ENCODE peak calls at places on chromosomes 3 and 15, in eight cellular contexts. T is CD8-positive, alpha-beta T cell; M is body of pancreas; D is NT2/D1; K is lower lobe of right lung; U is astrocyte; Y is small intestine; Q is Peyer's patch. Z is an unnamed sample.

GRCh38 chr15:51732661-51733060 is 4.8 kb downstream of the LYSMD2 start:
- DNase-seq in Q (no peak), D (no peak), U (no peak), T (no peak), Y (no peak), M (no peak), K (no peak), Z (no peak)

GRCh38 chr15:58862326-58862725 is 71.2 kb downstream of the SLTM start:
- DNase-seq in K (no peak), Q (no peak), Y (no peak), M (no peak), D (no peak), T (no peak), U (no peak), Z (no peak)

GRCh38 chr3:29937185-29937584 is 656.3 kb downstream of the RBMS3 start:
- DNase-seq in D (no peak), Q (no peak), M (no peak), Y (no peak), T (no peak), U (peak; percentile 8), K (no peak), Z (no peak)

GRCh38 chr3:65350786-65351476 is 663.1 kb upstream of the ADAMTS9 start:
- DNase-seq in K (no peak), U (no peak), M (no peak), Y (peak; percentile 91), D (no peak), Q (no peak), T (no peak), Z (no peak)

GRCh38 chr3:65146149-65146548 is 458.3 kb upstream of the ADAMTS9 start:
- DNase-seq in T (no peak), M (peak; percentile 50), U (peak; percentile 67), Y (no peak), Q (no peak), K (no peak), D (peak; percentile 81), Z (no peak)

GRCh38 chr3:30098206-30098605 is 508.2 kb upstream of the TGFBR2 start:
- DNase-seq in Y (no peak), U (peak; percentile 64), K (no peak), D (no peak), Q (no peak), T (no peak), M (no peak), Z (no peak)

GRCh38 chr3:159126261-159127020 is 324.6 kb downstream of the MFSD1 start:
- DNase-seq in T (no peak), Q (no peak), K (no peak), Y (no peak), D (no peak), U (peak; percentile 74), M (no peak), Z (no peak)

GRCh38 chr3:48372862-48373435 is 930 bp downstream of the FBXW12 start:
- DNase-seq in Y (no peak), Q (no peak), K (no peak), U (no peak), M (no peak), D (no peak), T (no peak), Z (no peak)

GRCh38 chr15:53759333-53759975 is at the start of gene WDR72:
- DNase-seq in U (no peak), K (no peak), Y (peak; percentile 37), T (no peak), M (peak; percentile 21), D (peak; percentile 11), Q (no peak), Z (no peak)

GRCh38 chr15:98582900-98583554 is 65.3 kb upstream of the IGF1R start:
- DNase-seq in D (no peak), M (no peak), Q (no peak), Y (no peak), U (no peak), T (no peak), K (no peak), Z (no peak)

DNA sequence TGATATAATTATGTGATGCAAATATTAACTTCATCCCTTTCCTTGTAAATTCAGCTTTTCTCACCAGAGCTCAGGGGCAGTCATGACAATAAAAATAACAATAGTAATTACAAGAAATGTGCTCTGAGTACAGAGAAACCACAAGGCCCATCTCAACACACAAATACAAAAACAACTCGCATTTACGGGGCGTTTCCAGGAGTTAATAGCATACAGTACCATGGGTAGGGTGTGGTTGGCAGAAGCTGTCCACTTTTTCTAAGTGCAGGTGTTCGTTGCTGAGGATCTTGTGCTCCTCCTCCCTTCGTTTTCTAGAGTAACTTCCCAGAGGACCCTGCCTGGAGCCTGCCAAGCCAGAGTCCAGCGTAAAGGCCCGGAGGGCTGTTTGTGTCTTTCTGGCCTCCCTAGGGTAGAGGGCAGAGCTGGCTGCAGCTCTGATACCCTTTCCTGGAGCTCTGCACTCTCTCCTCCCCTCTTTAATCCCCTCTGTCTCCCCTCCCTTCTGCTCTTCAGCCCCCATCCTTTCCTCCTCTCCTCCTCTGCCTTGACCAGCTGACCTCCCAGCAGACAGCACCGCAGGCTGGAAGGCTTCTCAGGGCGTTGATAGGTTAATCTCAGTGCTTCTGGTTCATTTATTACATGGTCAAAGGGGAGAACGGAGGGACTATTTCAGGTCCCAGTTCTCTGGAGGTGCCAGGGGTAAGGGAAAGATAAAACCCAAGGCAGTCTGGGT is 11.4 kb downstream of the SEMA3G start:
- DNase-seq in T (no peak), K (no peak), D (no peak), Y (no peak), Q (no peak), U (no peak), M (peak; percentile 0), Z (no peak)
- H3K4me1 ChIP-seq in T (no peaks in the 10 kb centered on the region), K (peaks cover 60% of the 10 kb centered on the region), D (peaks cover 2% of the 10 kb centered on the region), Y (no peaks in the 10 kb centered on the region), Q (no peaks in the 10 kb centered on the region), U (peaks cover 5% of the 10 kb centered on the region), M (peaks cover 4% of the 10 kb centered on the region), Z (no peaks in the 10 kb centered on the region)

GRCh38 chr15:67145307-67145610 is 79.9 kb downstream of the SMAD3 start:
- DNase-seq in U (no peak), Q (no peak), D (no peak), M (no peak), Y (no peak), T (no peak), K (no peak), Z (no peak)

GRCh38 chr15:67146875-67147381 is 81.5 kb downstream of the SMAD3 start:
- DNase-seq in T (peak; percentile 18), U (peak; percentile 93), Q (no peak), D (peak; percentile 42), K (no peak), M (no peak), Y (peak; percentile 91), Z (no peak)

GRCh38 chr15:67147410-67147949 is 82.1 kb downstream of the SMAD3 start:
- DNase-seq in Q (no peak), K (no peak), D (no peak), T (no peak), U (no peak), M (no peak), Y (no peak), Z (no peak)

GRCh38 chr15:67145710-67146109 is 80.3 kb downstream of the SMAD3 start:
- DNase-seq in D (no peak), U (no peak), K (no peak), T (no peak), Y (no peak), M (no peak), Q (no peak), Z (no peak)

DNA sequence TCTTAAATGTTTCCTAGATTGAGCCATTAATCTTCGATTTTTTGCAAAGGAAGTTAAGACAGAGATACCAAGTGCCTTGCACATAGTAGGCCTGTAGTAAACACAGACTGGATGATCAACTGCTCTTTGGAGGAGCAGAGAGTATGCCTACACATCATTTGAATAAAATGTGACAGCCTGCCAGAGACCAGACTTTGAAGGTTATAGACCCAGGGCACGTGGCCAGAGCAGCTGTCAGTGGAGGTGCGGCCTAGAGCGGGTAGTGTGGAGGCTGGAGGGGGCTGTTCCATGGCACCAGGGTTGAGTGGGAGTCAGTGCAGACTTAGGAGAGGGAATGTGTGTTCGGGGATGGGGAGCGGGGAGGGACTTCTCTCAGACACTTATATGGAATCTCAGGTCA is 80.8 kb downstream of the SMAD3 start:
- DNase-seq in M (peak; percentile 73), K (no peak), Q (no peak), U (peak; percentile 91), Y (peak; percentile 66), D (no peak), T (no peak), Z (no peak)
- H3K4me1 ChIP-seq in M (peaks cover 77% of the 10 kb centered on the region), K (peaks cover 88% of the 10 kb centered on the region), Q (peaks cover 11% of the 10 kb centered on the region), U (peaks cover 94% of the 10 kb centered on the region), Y (peaks cover 54% of the 10 kb centered on the region), D (peaks cover 36% of the 10 kb centered on the region), T (peaks cover 50% of the 10 kb centered on the region), Z (peaks cover 76% of the 10 kb centered on the region)

GRCh38 chr15:75207618-75208500 is 6.2 kb downstream of the C15orf39 start:
- DNase-seq in T (no peak), U (no peak), D (no peak), M (no peak), K (no peak), Q (no peak), Y (no peak), Z (no peak)

GRCh38 chr15:75206803-75207617 is 5.3 kb downstream of the C15orf39 start:
- DNase-seq in U (no peak), Y (peak; percentile 61), Q (no peak), M (no peak), K (no peak), T (no peak), D (no peak), Z (no peak)

GRCh38 chr15:75210867-75211266 is 9.2 kb downstream of the C15orf39 start:
- DNase-seq in T (no peak), U (no peak), Q (no peak), Y (no peak), K (no peak), M (no peak), D (no peak), Z (no peak)

GRCh38 chr15:75209289-75209676 is 7.6 kb downstream of the C15orf39 start:
- DNase-seq in U (no peak), Y (no peak), T (no peak), K (no peak), M (no peak), D (no peak), Q (no peak), Z (no peak)

DNA sequence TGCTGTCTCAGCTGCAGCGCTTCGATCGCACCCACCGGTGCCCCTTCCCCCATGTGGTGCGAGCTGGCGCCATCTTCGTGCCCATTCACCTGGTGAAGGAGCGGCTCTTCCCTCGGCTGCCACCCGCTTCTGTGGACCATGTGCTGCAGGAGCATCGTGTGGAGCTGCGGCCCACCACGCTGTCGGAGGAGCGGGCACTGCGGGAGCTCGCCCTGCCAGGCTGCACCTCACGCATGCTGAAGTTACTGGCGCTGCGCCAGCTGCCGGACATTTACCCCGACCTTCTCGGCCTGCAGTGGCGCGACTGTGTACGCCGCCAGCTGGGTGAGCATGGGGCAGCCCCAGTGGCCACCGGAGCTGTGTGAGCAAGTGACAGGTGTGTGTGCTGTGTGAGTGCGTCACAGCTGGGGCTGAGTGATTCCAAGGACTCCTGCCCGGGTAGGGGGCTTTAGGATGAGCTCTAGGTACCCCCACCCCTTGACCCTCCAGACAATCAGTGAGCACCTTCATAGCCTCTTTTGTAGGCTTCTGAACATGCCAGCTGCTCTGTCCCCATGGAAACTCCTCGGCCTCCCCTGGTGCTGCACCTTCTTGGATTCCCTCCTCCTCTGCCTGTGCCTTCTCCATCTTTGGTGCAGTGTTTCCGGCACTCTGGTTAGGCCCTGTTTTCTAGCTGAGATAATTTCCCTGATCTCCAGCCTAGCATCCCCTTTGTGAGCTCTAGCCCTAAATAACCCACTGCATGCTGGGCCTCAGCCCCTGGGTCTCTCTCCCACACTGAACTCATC is 7.0 kb downstream of the C15orf39 start:
- DNase-seq in Y (no peak), M (peak; percentile 41), K (no peak), T (no peak), Q (no peak), U (no peak), D (no peak), Z (no peak)
- H3K4me1 ChIP-seq in Y (no peaks in the 10 kb centered on the region), M (peaks cover 33% of the 10 kb centered on the region), K (peaks cover 47% of the 10 kb centered on the region), T (peaks cover 15% of the 10 kb centered on the region), Q (peaks cover 5% of the 10 kb centered on the region), U (no peaks in the 10 kb centered on the region), D (peaks cover 4% of the 10 kb centered on the region), Z (peaks cover 16% of the 10 kb centered on the region)

GRCh38 chr15:66803749-66804148 is 101.7 kb downstream of the SMAD6 start:
- DNase-seq in Y (no peak), M (no peak), U (no peak), T (no peak), K (no peak), D (no peak), Q (no peak), Z (no peak)
- H3K4me1 ChIP-seq in Y (peaks cover 8% of the 10 kb centered on the region), M (peaks cover 20% of the 10 kb centered on the region), U (peaks cover 40% of the 10 kb centered on the region), T (no peaks in the 10 kb centered on the region), K (peaks cover 44% of the 10 kb centered on the region), D (peaks cover 28% of the 10 kb centered on the region), Q (peaks cover 7% of the 10 kb centered on the region), Z (no peaks in the 10 kb centered on the region)

Z was measured in CD8-positive, alpha-beta memory T cell.